ENCODE peak calls at places on chromosomes 12 and 14, in four cellular contexts. One of them, this sample, is unnamed.

GRCh38 chr14:52112336-52113018 is 43.6 kb upstream of the NID2 start:
- DNase-seq in neural progenitor cell: no peak
- DNase-seq in upper lobe of right lung: no peak
- DNase-seq in astrocyte: peak; percentile 62
- DNase-seq in this sample: no peak

GRCh38 chr14:76986261-76986565 is 42.3 kb downstream of the IRF2BPL start:
- DNase-seq in upper lobe of right lung: no peak
- DNase-seq in astrocyte: no peak
- DNase-seq in neural progenitor cell: no peak
- DNase-seq in this sample: no peak

GRCh38 chr12:53561590-53561953 is 54.3 kb upstream of the NPFF start:
- DNase-seq in neural progenitor cell: no peak
- DNase-seq in astrocyte: peak; percentile 93
- DNase-seq in upper lobe of right lung: no peak
- DNase-seq in this sample: no peak

GRCh38 chr12:111424189-111424792 is 18.6 kb downstream of the SH2B3 start:
- DNase-seq in astrocyte: no peak
- DNase-seq in upper lobe of right lung: no peak
- DNase-seq in neural progenitor cell: no peak
- DNase-seq in this sample: no peak

GRCh38 chr12:53051058-53051880 is 1.4 kb downstream of the TNS2 start:
- DNase-seq in neural progenitor cell: no peak
- DNase-seq in astrocyte: no peak
- DNase-seq in upper lobe of right lung: peak; percentile 82
- DNase-seq in this sample: peak; percentile 84

GRCh38 chr12:47234576-47235141 is 154.9 kb upstream of the AMIGO2 start:
- DNase-seq in neural progenitor cell: no peak
- DNase-seq in upper lobe of right lung: no peak
- DNase-seq in astrocyte: no peak
- DNase-seq in this sample: no peak

GRCh38 chr12:92912672-92913071 is 16.4 kb downstream of the EEA1 start:
- DNase-seq in neural progenitor cell: no peak
- DNase-seq in upper lobe of right lung: no peak
- DNase-seq in astrocyte: no peak
- DNase-seq in this sample: no peak

GRCh38 chr14:50335389-50335788 is 23.3 kb downstream of the DMAC2L start:
- DNase-seq in astrocyte: peak; percentile 56
- DNase-seq in neural progenitor cell: peak; percentile 89
- DNase-seq in upper lobe of right lung: no peak
- DNase-seq in this sample: no peak

GRCh38 chr14:24414077-24414476 is 15.3 kb downstream of the NYNRIN start:
- DNase-seq in upper lobe of right lung: no peak
- DNase-seq in astrocyte: no peak
- DNase-seq in neural progenitor cell: no peak
- DNase-seq in this sample: no peak

GRCh38 chr12:106078358-106079025 is 60.3 kb downstream of the NUAK1 start:
- DNase-seq in neural progenitor cell: no peak
- DNase-seq in astrocyte: peak; percentile 88
- DNase-seq in upper lobe of right lung: no peak
- DNase-seq in this sample: peak; percentile 92

GRCh38 chr14:76977793-76978730 is 50.4 kb downstream of the IRF2BPL start:
- DNase-seq in upper lobe of right lung: peak; percentile 92
- DNase-seq in neural progenitor cell: no peak
- DNase-seq in astrocyte: peak; percentile 55
- DNase-seq in this sample: peak; percentile 69

GRCh38 chr12:79008591-79008990 is 144.0 kb downstream of the SYT1 start:
- DNase-seq in astrocyte: no peak
- DNase-seq in neural progenitor cell: no peak
- DNase-seq in upper lobe of right lung: no peak
- DNase-seq in this sample: no peak

GRCh38 chr12:114011711-114012110 is 45.6 kb upstream of the RBM19 start:
- DNase-seq in upper lobe of right lung: no peak
- DNase-seq in astrocyte: no peak
- DNase-seq in neural progenitor cell: no peak
- DNase-seq in this sample: no peak

GRCh38 chr12:117662620-117663395 is 301.4 kb upstream of the NOS1 start:
- DNase-seq in astrocyte: no peak
- DNase-seq in neural progenitor cell: no peak
- DNase-seq in upper lobe of right lung: no peak
- DNase-seq in this sample: no peak

GRCh38 chr12:132710062-132710421 is 600 bp upstream of the PGAM5 start:
- DNase-seq in astrocyte: no peak
- DNase-seq in upper lobe of right lung: no peak
- DNase-seq in neural progenitor cell: peak; percentile 60
- DNase-seq in this sample: no peak

GRCh38 chr14:53054457-53054856 is 98.7 kb downstream of the DDHD1 start:
- DNase-seq in neural progenitor cell: no peak
- DNase-seq in astrocyte: peak; percentile 39
- DNase-seq in upper lobe of right lung: no peak
- DNase-seq in this sample: no peak

GRCh38 chr14:99571303-99571986 is 32.6 kb downstream of the CCDC85C start:
- DNase-seq in upper lobe of right lung: no peak
- DNase-seq in astrocyte: no peak
- DNase-seq in neural progenitor cell: no peak
- DNase-seq in this sample: no peak

GRCh38 chr12:5078423-5078822 is 34.7 kb downstream of the KCNA5 start:
- DNase-seq in upper lobe of right lung: no peak
- DNase-seq in astrocyte: peak; percentile 20
- DNase-seq in neural progenitor cell: no peak
- DNase-seq in this sample: no peak

GRCh38 chr14:102394717-102395378 is 32.1 kb downstream of the TECPR2 start:
- DNase-seq in neural progenitor cell: no peak
- DNase-seq in upper lobe of right lung: no peak
- DNase-seq in astrocyte: no peak
- DNase-seq in this sample: no peak

GRCh38 chr12:1470051-1470450 is 124.3 kb downstream of the FBXL14 start:
- DNase-seq in upper lobe of right lung: no peak
- DNase-seq in neural progenitor cell: no peak
- DNase-seq in astrocyte: no peak
- DNase-seq in this sample: no peak

GRCh38 chr12:12898911-12899511 is 7.6 kb downstream of the GPRC5A start:
- DNase-seq in upper lobe of right lung: no peak
- DNase-seq in astrocyte: no peak
- DNase-seq in neural progenitor cell: no peak
- DNase-seq in this sample: no peak

GRCh38 chr12:2633176-2633824 is 161.5 kb upstream of the FKBP4 start:
- DNase-seq in neural progenitor cell: no peak
- DNase-seq in astrocyte: no peak
- DNase-seq in upper lobe of right lung: peak; percentile 49
- DNase-seq in this sample: no peak

GRCh38 chr12:94242871-94243270 is 94.5 kb downstream of the PLXNC1 start:
- DNase-seq in upper lobe of right lung: no peak
- DNase-seq in neural progenitor cell: no peak
- DNase-seq in astrocyte: no peak
- DNase-seq in this sample: no peak

GRCh38 chr12:107319536-107320030 is 226.2 kb upstream of the CRY1 start:
- DNase-seq in neural progenitor cell: peak; percentile 57
- DNase-seq in upper lobe of right lung: no peak
- DNase-seq in astrocyte: no peak
- DNase-seq in this sample: no peak

GRCh38 chr12:50218386-50218785 is 51.2 kb upstream of the CERS5 start:
- DNase-seq in upper lobe of right lung: no peak
- DNase-seq in neural progenitor cell: no peak
- DNase-seq in astrocyte: peak; percentile 58
- DNase-seq in this sample: no peak

GRCh38 chr14:51081712-51082111 is 13.2 kb downstream of the TRIM9 start:
- DNase-seq in neural progenitor cell: no peak
- DNase-seq in astrocyte: no peak
- DNase-seq in upper lobe of right lung: no peak
- DNase-seq in this sample: no peak

GRCh38 chr14:61379639-61380184 is 58.3 kb downstream of the PRKCH start:
- DNase-seq in neural progenitor cell: no peak
- DNase-seq in upper lobe of right lung: no peak
- DNase-seq in astrocyte: no peak
- DNase-seq in this sample: no peak
- H3K4me1 ChIP-seq in neural progenitor cell: peaks cover 4% of the 10 kb centered on the region
- H3K4me1 ChIP-seq in upper lobe of right lung: peaks cover 29% of the 10 kb centered on the region
- H3K4me1 ChIP-seq in astrocyte: no peaks in the 10 kb centered on the region
- H3K4me1 ChIP-seq in this sample: peaks cover 15% of the 10 kb centered on the region

DNA sequence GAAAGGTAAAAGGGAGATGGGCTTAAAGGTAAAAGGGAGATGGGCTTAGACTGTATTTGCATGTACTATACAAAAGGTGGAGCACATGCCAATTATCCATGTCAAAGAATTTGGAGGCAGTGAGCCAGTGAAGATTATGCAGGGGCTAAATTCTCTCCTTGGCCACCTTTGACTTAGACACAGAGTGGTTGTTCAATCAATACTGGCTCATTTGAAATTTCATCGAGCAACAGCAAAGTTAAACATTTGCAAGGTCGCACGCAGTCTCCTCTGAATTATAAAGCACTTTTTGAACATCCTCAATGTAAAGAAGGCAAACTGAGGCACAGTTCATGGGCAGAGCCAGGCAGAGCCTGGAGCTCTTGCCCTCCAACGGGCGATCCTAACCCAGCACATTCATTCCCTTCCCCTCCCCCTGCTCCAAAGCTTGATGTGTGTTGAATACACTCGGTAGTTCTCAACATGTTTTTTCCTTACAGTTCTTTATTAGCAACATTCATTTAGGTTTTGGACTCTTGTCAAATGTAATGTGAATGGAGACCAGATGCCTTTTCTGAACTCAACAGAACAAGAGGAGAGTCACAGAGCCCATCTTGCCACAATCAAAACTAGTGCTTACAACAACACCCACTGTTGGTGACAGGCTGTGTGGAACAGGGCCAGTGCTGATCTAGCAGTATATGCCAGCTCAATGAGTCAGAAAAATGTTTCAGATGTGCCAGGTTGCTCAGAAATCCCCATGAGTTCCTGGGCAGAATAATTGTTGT is 169.6 kb upstream of the G2E3 start:
- DNase-seq in neural progenitor cell: no peak
- DNase-seq in upper lobe of right lung: no peak
- DNase-seq in astrocyte: peak; percentile 5
- DNase-seq in this sample: peak; percentile 13
- TF ChIP-seq CTCF in neural progenitor cell: no peak
- TF ChIP-seq CTCF in upper lobe of right lung: no peak
- TF ChIP-seq CTCF in astrocyte: no peak
- TF ChIP-seq CTCF in this sample: no peak

GRCh38 chr14:104633276-104633861 is 28.8 kb upstream of the TMEM179 start:
- DNase-seq in neural progenitor cell: no peak
- DNase-seq in astrocyte: no peak
- DNase-seq in upper lobe of right lung: no peak
- DNase-seq in this sample: no peak

GRCh38 chr14:104634886-104635570 is 30.5 kb upstream of the TMEM179 start:
- DNase-seq in upper lobe of right lung: no peak
- DNase-seq in neural progenitor cell: no peak
- DNase-seq in astrocyte: no peak
- DNase-seq in this sample: no peak

GRCh38 chr14:104635717-104636116 is 31.1 kb upstream of the TMEM179 start:
- DNase-seq in astrocyte: no peak
- DNase-seq in neural progenitor cell: no peak
- DNase-seq in upper lobe of right lung: no peak
- DNase-seq in this sample: no peak

GRCh38 chr14:104634031-104634760 is 29.6 kb upstream of the TMEM179 start:
- DNase-seq in upper lobe of right lung: no peak
- DNase-seq in neural progenitor cell: no peak
- DNase-seq in astrocyte: no peak
- DNase-seq in this sample: no peak

GRCh38 chr14:104632781-104633180 is 28.2 kb upstream of the TMEM179 start:
- DNase-seq in astrocyte: no peak
- DNase-seq in upper lobe of right lung: no peak
- DNase-seq in neural progenitor cell: no peak
- DNase-seq in this sample: no peak
- H3K27me3 ChIP-seq in astrocyte: no peaks in the 10 kb centered on the region
- H3K27me3 ChIP-seq in upper lobe of right lung: peaks cover 29% of the 10 kb centered on the region
- H3K27me3 ChIP-seq in neural progenitor cell: no peaks in the 10 kb centered on the region
- H3K27me3 ChIP-seq in this sample: no peaks in the 10 kb centered on the region

DNA sequence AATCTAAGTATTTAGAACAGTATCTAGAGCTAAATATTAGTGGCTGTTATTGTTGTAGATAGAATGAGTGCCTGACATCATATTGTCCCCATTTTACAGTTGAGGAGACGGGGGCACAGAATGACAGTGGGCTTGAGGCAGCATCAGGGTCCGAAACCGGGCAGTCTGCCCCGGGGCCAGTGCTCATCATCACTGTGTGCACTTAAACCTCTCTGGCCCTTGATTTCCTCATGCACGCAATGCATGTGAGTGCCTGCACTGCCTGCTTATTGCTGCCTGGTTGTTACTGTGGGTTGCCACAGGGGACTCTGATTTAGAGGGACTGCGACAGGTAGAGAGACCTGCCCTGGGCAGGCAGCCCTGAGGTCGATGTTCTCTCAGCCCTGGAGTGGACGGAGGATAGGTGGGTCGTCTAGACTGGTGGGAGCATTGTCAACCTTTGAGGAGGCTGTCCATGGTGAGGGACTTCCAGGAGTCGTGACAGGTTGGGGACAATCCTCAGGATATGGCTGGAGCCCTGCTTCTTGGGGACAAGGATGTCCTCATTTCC is 9.8 kb downstream of the ACVRL1 start:
- DNase-seq in upper lobe of right lung: peak; percentile 42
- DNase-seq in neural progenitor cell: no peak
- DNase-seq in astrocyte: no peak
- DNase-seq in this sample: no peak
- H3K4me1 ChIP-seq in upper lobe of right lung: peaks cover 41% of the 10 kb centered on the region
- H3K4me1 ChIP-seq in neural progenitor cell: peaks cover 19% of the 10 kb centered on the region
- H3K4me1 ChIP-seq in astrocyte: no peaks in the 10 kb centered on the region
- H3K4me1 ChIP-seq in this sample: peaks cover 36% of the 10 kb centered on the region

GRCh38 chr12:68416350-68416749 is 84.2 kb upstream of the MDM1 start:
- DNase-seq in upper lobe of right lung: no peak
- DNase-seq in neural progenitor cell: no peak
- DNase-seq in astrocyte: no peak
- DNase-seq in this sample: no peak

GRCh38 chr12:68420225-68421008 is 88.3 kb upstream of the MDM1 start:
- DNase-seq in astrocyte: peak; percentile 66
- DNase-seq in upper lobe of right lung: no peak
- DNase-seq in neural progenitor cell: peak; percentile 9
- DNase-seq in this sample: no peak

GRCh38 chr12:68418137-68418460 is 85.9 kb upstream of the MDM1 start:
- DNase-seq in neural progenitor cell: no peak
- DNase-seq in upper lobe of right lung: no peak
- DNase-seq in astrocyte: no peak
- DNase-seq in this sample: no peak

GRCh38 chr12:68414988-68415387 is 82.8 kb upstream of the MDM1 start:
- DNase-seq in neural progenitor cell: no peak
- DNase-seq in upper lobe of right lung: no peak
- DNase-seq in astrocyte: no peak
- DNase-seq in this sample: no peak

DNA sequence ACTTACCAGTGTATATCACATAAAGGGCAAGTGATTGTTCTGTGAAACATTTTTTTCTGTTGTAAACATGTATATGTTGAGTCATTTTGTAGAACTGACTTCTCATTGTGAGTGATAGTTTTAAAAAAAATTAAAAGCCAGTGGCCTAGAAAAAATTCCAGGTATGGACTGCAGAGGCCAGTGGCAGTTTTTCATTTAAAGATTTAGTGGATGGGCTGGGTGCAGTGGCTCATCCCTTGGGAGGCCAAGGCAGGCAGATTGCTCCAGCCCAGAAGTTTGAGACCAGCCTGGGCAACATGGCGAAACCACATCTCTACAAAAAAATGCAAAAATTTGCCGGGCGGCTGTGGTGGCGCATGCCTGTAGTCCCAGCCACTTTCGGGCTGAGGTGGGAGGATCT is 84.7 kb upstream of the MDM1 start:
- DNase-seq in astrocyte: peak; percentile 40
- DNase-seq in upper lobe of right lung: no peak
- DNase-seq in neural progenitor cell: no peak
- DNase-seq in this sample: no peak
- TF ChIP-seq CTCF in astrocyte: no peak
- TF ChIP-seq CTCF in upper lobe of right lung: no peak
- TF ChIP-seq CTCF in neural progenitor cell: no peak
- TF ChIP-seq CTCF in this sample: no peak

GRCh38 chr14:60002819-60003492 is 83.0 kb downstream of the LRRC9 start:
- DNase-seq in upper lobe of right lung: no peak
- DNase-seq in neural progenitor cell: no peak
- DNase-seq in astrocyte: no peak
- DNase-seq in this sample: peak; percentile 92
- H3K27me3 ChIP-seq in upper lobe of right lung: no peaks in the 10 kb centered on the region
- H3K27me3 ChIP-seq in neural progenitor cell: no peaks in the 10 kb centered on the region
- H3K27me3 ChIP-seq in astrocyte: no peaks in the 10 kb centered on the region
- H3K27me3 ChIP-seq in this sample: no peaks in the 10 kb centered on the region